ENCODE peak calls at places on chromosome 15, in six cellular contexts. V is GM12878, A is GM12891, G is K562, E is HepG2, U is H1. C is an unnamed sample.

GRCh38 chr15:71049706-71050422 is 65.4 kb upstream of the THSD4 start:
- DNase-seq in V (no peak), U (no peak), G (no peak), A (no peak), E (no peak), C (no peak)

GRCh38 chr15:56052389-56053045 is 59.1 kb upstream of the NEDD4 start:
- DNase-seq in A (peak), U (no peak), V (no peak), G (peak), E (peak), C (peak)

GRCh38 chr15:64810499-64811326 is 14.7 kb downstream of the PIF1 start:
- DNase-seq in V (no peak), A (no peak), U (peak), E (no peak), G (no peak), C (no peak)

GRCh38 chr15:83436513-83437158 is 10.5 kb upstream of the SH3GL3 start:
- DNase-seq in E (peak), U (peak), G (peak), A (no peak), V (no peak), C (no peak)

GRCh38 chr15:94582368-94582767 is 351.0 kb downstream of the MCTP2 start:
- DNase-seq in G (peak), A (no peak), U (peak), V (peak), E (peak), C (no peak)

GRCh38 chr15:64343841-64344240 is 12.1 kb downstream of the CSNK1G1 start:
- DNase-seq in U (no peak), A (no peak), V (no peak), G (no peak), E (no peak), C (no peak)

GRCh38 chr15:77858677-77859490 is 218.6 kb downstream of the TBC1D2B start:
- DNase-seq in G (peak), V (no peak), A (no peak), U (no peak), E (no peak), C (no peak)

GRCh38 chr15:91049378-91050127 is 27.2 kb upstream of the VPS33B start:
- DNase-seq in E (peak), A (no peak), U (no peak), V (peak), G (peak), C (no peak)

GRCh38 chr15:88709960-88710715 is 71.3 kb downstream of the ISG20 start:
- DNase-seq in V (no peak), A (no peak), E (no peak), G (no peak), U (no peak), C (no peak)

GRCh38 chr15:72284781-72285180 is 12.4 kb upstream of the PARP6 start:
- DNase-seq in V (no peak), U (no peak), G (no peak), A (no peak), E (no peak), C (no peak)

GRCh38 chr15:61335998-61336648 is 107.0 kb upstream of the RORA start:
- DNase-seq in G (no peak), U (no peak), E (no peak), A (no peak), V (peak), C (no peak)

GRCh38 chr15:78065973-78066946 is 11.3 kb downstream of the TBC1D2B start:
- DNase-seq in A (no peak), V (peak), G (no peak), U (no peak), E (no peak), C (no peak)

GRCh38 chr15:31503758-31504461 is 177.3 kb downstream of the KLF13 start:
- DNase-seq in V (no peak), G (no peak), A (no peak), U (peak), E (no peak), C (no peak)

GRCh38 chr15:88498991-88499390 is 31.5 kb downstream of the MRPS11 start:
- DNase-seq in G (no peak), U (no peak), E (no peak), A (no peak), V (no peak), C (no peak)

GRCh38 chr15:90187257-90187868 is 13.8 kb upstream of the SEMA4B start:
- DNase-seq in E (no peak), A (no peak), G (no peak), U (no peak), V (no peak), C (no peak)

GRCh38 chr15:35728176-35728938 is 182.4 kb upstream of the DPH6 start:
- DNase-seq in E (no peak), V (no peak), G (no peak), A (no peak), U (no peak), C (no peak)

GRCh38 chr15:73034213-73034612 is 18.1 kb upstream of the NEO1 start:
- DNase-seq in A (no peak), E (no peak), V (no peak), G (no peak), U (no peak), C (no peak)

GRCh38 chr15:42581272-42581730 is 5.9 kb downstream of the STARD9 start:
- DNase-seq in U (peak), E (peak), A (peak), V (no peak), G (peak), C (peak)

GRCh38 chr15:42215854-42216829 is 8.0 kb upstream of the VPS39 start:
- DNase-seq in A (no peak), E (no peak), U (no peak), G (no peak), V (no peak), C (no peak)

GRCh38 chr15:32956006-32956405 is 238.2 kb downstream of the GREM1 start:
- DNase-seq in G (peak), A (peak), V (no peak), E (peak), U (no peak), C (peak)

GRCh38 chr15:55819397-55820034 is 76.6 kb upstream of the PRTG start:
- DNase-seq in G (no peak), A (no peak), U (no peak), V (no peak), E (no peak), C (no peak)

DNA sequence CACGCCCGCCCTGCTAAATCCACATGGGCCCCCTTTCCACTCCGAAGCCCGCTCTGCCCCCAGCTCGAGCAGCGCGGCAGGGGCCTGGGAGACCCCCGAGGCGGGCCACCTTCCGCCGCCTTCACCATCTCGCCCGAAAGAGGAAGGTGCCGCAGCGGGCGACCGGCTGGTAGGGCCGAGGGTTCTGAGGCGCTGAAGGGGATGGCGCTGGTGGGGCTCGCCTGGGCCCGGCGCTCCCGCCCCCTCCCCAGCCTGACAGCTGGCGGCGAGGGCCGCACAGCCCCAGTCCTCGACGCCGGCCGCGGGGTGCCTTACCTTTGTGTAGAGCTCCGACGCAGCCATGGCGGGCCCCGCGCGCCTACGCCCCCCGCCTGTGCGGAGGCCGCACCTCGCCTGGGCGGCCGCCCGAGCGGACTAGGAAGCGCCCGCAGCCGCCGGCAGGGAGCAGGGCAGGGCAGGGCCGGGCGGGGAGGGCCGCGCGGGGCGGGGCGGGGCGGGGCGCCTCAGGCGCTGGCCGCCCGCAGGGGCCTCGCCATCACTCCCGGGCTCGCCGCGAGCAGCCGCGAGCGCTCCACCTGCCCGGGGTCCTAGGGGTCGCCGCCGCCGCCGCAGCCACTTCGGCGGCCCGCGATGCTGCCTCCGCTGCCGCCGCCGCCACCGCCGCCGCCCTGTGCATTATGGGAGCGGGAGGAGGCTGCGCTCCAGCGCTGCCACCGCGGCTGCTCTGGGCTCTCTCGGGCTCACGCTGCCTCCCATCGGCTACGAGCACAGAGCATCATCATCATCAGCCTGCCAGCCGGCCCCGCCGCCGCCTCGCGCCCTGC is at the start of gene MYO5A:
- DNase-seq in E (peak), A (peak), V (no peak), U (peak), G (peak), C (peak)
- TF ChIP-seq POLR2A in E (no peak), A (no peak), V (peak), U (no peak), G (no peak), C (peak)

GRCh38 chr15:74040115-74040850 is 42.1 kb downstream of the GOLGA6A start:
- DNase-seq in E (no peak), V (no peak), U (no peak), A (no peak), G (peak), C (no peak)
- TF ChIP-seq TAF1 in E (no peak), V (no peak), U (no peak), A (no peak), G (no peak), C (no peak)

GRCh38 chr15:62495670-62496328 is 330.7 kb upstream of the C2CD4B start:
- DNase-seq in V (no peak), U (no peak), A (no peak), E (no peak), G (no peak), C (no peak)

GRCh38 chr15:62494144-62494543 is 329.1 kb upstream of the C2CD4B start:
- DNase-seq in E (no peak), A (no peak), U (no peak), G (no peak), V (no peak), C (no peak)

GRCh38 chr15:62497356-62497755 is 332.3 kb upstream of the C2CD4B start:
- DNase-seq in V (no peak), U (no peak), G (no peak), E (no peak), A (no peak), C (no peak)

GRCh38 chr15:62491642-62492041 is 326.6 kb upstream of the C2CD4B start:
- DNase-seq in V (no peak), A (no peak), E (peak), G (no peak), U (no peak), C (no peak)

GRCh38 chr15:62492900-62493299 is 327.8 kb upstream of the C2CD4B start:
- DNase-seq in U (no peak), E (no peak), A (no peak), G (no peak), V (no peak), C (no peak)
- TF ChIP-seq POLR2AphosphoS5 in U (no peak), E (no peak), A (no peak), G (no peak), V (no peak), C (no peak)

GRCh38 chr15:92832992-92833438 is 67.1 kb upstream of the CHD2 start:
- DNase-seq in E (no peak), G (no peak), U (no peak), A (no peak), V (no peak), C (no peak)
- TF ChIP-seq POLR2A in E (no peak), G (no peak), U (no peak), A (no peak), V (no peak), C (no peak)

GRCh38 chr15:67125589-67126502 is 60.4 kb downstream of the SMAD3 start:
- DNase-seq in E (no peak), U (no peak), A (no peak), G (peak), V (no peak), C (no peak)
- TF ChIP-seq TAF1 in E (no peak), U (no peak), A (no peak), G (peak), V (no peak), C (no peak)

GRCh38 chr15:79310985-79311900 is at the start of gene TMED3:
- DNase-seq in G (peak), U (peak), V (peak), A (peak), E (peak), C (peak)
- TF ChIP-seq POLR2AphosphoS5 in G (peak), U (peak), V (peak), A (peak), E (peak), C (peak)

DNA sequence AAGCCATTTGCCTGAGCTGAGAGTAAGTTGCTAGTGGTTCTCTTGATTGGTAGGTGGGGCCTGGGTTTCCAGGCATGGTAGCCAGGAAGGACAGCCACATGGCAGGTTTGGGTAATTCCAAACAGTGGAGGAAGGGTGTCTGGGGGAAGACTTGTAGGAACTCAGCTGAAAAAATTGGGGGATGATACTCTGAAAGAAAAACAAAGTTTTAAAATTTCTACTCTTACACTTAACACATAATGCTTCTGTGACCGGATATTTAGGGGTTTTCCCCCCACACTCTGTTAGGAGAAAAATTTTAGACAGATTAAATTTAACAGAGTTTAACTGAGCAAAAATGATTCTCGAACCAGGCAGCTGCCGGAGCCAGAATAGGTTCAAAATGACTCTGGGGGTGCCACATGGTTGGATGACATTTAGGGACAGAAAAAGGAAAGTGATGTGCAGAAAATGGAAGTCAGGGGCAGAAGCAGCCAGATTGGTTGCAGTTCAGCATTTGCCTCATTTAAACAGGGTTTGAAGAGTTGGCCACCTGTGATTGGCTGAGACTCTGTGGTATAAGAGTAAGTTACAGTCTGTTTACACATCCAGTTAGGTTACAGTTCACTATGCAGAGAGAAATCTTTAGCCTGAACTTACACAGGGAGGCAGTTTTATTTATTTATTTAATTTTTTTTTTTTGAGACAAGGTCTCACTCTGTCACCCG is 8.1 kb downstream of the B2M start:
- DNase-seq in E (peak), G (no peak), A (no peak), U (no peak), V (peak), C (no peak)
- TF ChIP-seq POLR2A in E (no peak), G (peak), A (peak), U (no peak), V (peak), C (peak)

GRCh38 chr15:25170113-25170731 is 215.4 kb downstream of the SNRPN start:
- DNase-seq in A (no peak), E (no peak), U (no peak), G (no peak), V (no peak), C (no peak)
- TF ChIP-seq TAF1 in A (no peak), E (no peak), U (no peak), G (no peak), V (no peak), C (no peak)

GRCh38 chr15:99511529-99511864 is 54.3 kb upstream of the MEF2A start:
- DNase-seq in U (no peak), G (no peak), V (no peak), A (no peak), E (no peak), C (no peak)

GRCh38 chr15:99518191-99518590 is 47.6 kb upstream of the MEF2A start:
- DNase-seq in G (no peak), V (no peak), A (no peak), U (no peak), E (no peak), C (no peak)

GRCh38 chr15:99511865-99512632 is 53.7 kb upstream of the MEF2A start:
- DNase-seq in V (peak), E (no peak), U (no peak), G (no peak), A (no peak), C (no peak)

GRCh38 chr15:99509686-99510461 is 55.9 kb upstream of the MEF2A start:
- DNase-seq in A (no peak), V (no peak), E (no peak), U (no peak), G (no peak), C (no peak)

GRCh38 chr15:99514306-99514705 is 51.5 kb upstream of the MEF2A start:
- DNase-seq in G (no peak), E (no peak), A (no peak), V (no peak), U (no peak), C (no peak)
- TF ChIP-seq POLR2AphosphoS5 in G (no peak), E (no peak), A (no peak), V (no peak), U (no peak), C (no peak)

GRCh38 chr15:68272797-68273271 is 4.7 kb upstream of the FEM1B start:
- DNase-seq in G (no peak), U (no peak), V (no peak), A (no peak), E (no peak), C (no peak)

GRCh38 chr15:68268405-68268804 is 9.1 kb upstream of the FEM1B start:
- DNase-seq in U (no peak), V (no peak), G (no peak), A (no peak), E (no peak), C (no peak)

GRCh38 chr15:68274184-68274848 is 3.2 kb upstream of the FEM1B start:
- DNase-seq in V (no peak), U (no peak), E (no peak), A (no peak), G (no peak), C (no peak)

GRCh38 chr15:68275165-68275746 is 2.3 kb upstream of the FEM1B start:
- DNase-seq in A (no peak), G (no peak), E (peak), U (no peak), V (no peak), C (no peak)

GRCh38 chr15:68271854-68272471 is 5.6 kb upstream of the FEM1B start:
- DNase-seq in V (no peak), U (no peak), E (peak), A (no peak), G (no peak), C (no peak)
- TF ChIP-seq POLR2A in V (no peak), U (no peak), E (no peak), A (no peak), G (no peak), C (no peak)

C was measured in GM12892.